ENCODE peak calls at places on chromosomes 2 and 18, in five cellular contexts. One of them, this sample, is unnamed. For H3K9me3, H3K36me3 and H3K4me1, the result is how much of the 10 kb centered on the place peaks cover.

GRCh38 chr2:191501390-191502168 is 176.4 kb upstream of the NABP1 start:
- DNase-seq in K562: no peak
- DNase-seq in heart left ventricle: no peak
- DNase-seq in uterus: no peak
- DNase-seq in kidney: no peak
- DNase-seq in this sample: peak

GRCh38 chr2:32947484-32948143 is 861 bp downstream of the LTBP1 start:
- DNase-seq in K562: peak
- DNase-seq in heart left ventricle: peak
- DNase-seq in uterus: peak
- DNase-seq in kidney: peak
- DNase-seq in this sample: peak

GRCh38 chr18:27871731-27872130 is 305.2 kb downstream of the CDH2 start:
- DNase-seq in K562: no peak
- DNase-seq in heart left ventricle: no peak
- DNase-seq in uterus: no peak
- DNase-seq in kidney: no peak
- DNase-seq in this sample: no peak

GRCh38 chr2:237901932-237902846 is 42.8 kb downstream of the RAMP1 start:
- DNase-seq in K562: no peak
- DNase-seq in heart left ventricle: no peak
- DNase-seq in uterus: peak
- DNase-seq in kidney: no peak
- DNase-seq in this sample: no peak

GRCh38 chr2:30155202-30155601 is 8.4 kb downstream of the YPEL5 start:
- DNase-seq in K562: no peak
- DNase-seq in heart left ventricle: no peak
- DNase-seq in uterus: no peak
- DNase-seq in kidney: no peak
- DNase-seq in this sample: no peak

GRCh38 chr2:100603945-100604633 is 41.3 kb downstream of the PDCL3 start:
- DNase-seq in K562: no peak
- DNase-seq in heart left ventricle: peak
- DNase-seq in uterus: no peak
- DNase-seq in kidney: no peak
- DNase-seq in this sample: peak

GRCh38 chr2:240225660-240226475 is 85.4 kb upstream of the OTOS start:
- DNase-seq in K562: no peak
- DNase-seq in heart left ventricle: peak
- DNase-seq in uterus: no peak
- DNase-seq in kidney: peak
- DNase-seq in this sample: no peak

GRCh38 chr2:16218651-16219050 is 278.3 kb downstream of the MYCN start:
- DNase-seq in K562: peak
- DNase-seq in heart left ventricle: no peak
- DNase-seq in uterus: no peak
- DNase-seq in kidney: no peak
- DNase-seq in this sample: no peak

GRCh38 chr2:223888251-223888650 is 50.9 kb upstream of the AP1S3 start:
- DNase-seq in K562: no peak
- DNase-seq in heart left ventricle: no peak
- DNase-seq in uterus: no peak
- DNase-seq in kidney: no peak
- DNase-seq in this sample: no peak

GRCh38 chr2:71129891-71130324 is at the start of gene MCEE:
- DNase-seq in K562: peak
- DNase-seq in heart left ventricle: peak
- DNase-seq in uterus: peak
- DNase-seq in kidney: peak
- DNase-seq in this sample: peak

GRCh38 chr2:1855150-1855549 is 110.8 kb upstream of the PXDN start:
- DNase-seq in K562: no peak
- DNase-seq in heart left ventricle: no peak
- DNase-seq in uterus: no peak
- DNase-seq in kidney: no peak
- DNase-seq in this sample: no peak

GRCh38 chr2:169806586-169806985 is 7.9 kb downstream of the SSB start:
- DNase-seq in K562: no peak
- DNase-seq in heart left ventricle: no peak
- DNase-seq in uterus: no peak
- DNase-seq in kidney: no peak
- DNase-seq in this sample: no peak

GRCh38 chr2:233267516-233268245 is 16.2 kb downstream of the ATG16L1 start:
- DNase-seq in K562: no peak
- DNase-seq in heart left ventricle: no peak
- DNase-seq in uterus: no peak
- DNase-seq in kidney: no peak
- DNase-seq in this sample: no peak

GRCh38 chr2:28904295-28904694 is 9.8 kb downstream of the WDR43 start:
- DNase-seq in K562: no peak
- DNase-seq in heart left ventricle: no peak
- DNase-seq in uterus: no peak
- DNase-seq in kidney: no peak
- DNase-seq in this sample: peak

GRCh38 chr18:944440-944839 is 39.8 kb downstream of the ADCYAP1 start:
- DNase-seq in K562: no peak
- DNase-seq in heart left ventricle: no peak
- DNase-seq in uterus: no peak
- DNase-seq in kidney: no peak
- DNase-seq in this sample: peak

GRCh38 chr18:8969639-8970378 is 132.7 kb upstream of the NDUFV2 start:
- DNase-seq in K562: no peak
- DNase-seq in heart left ventricle: no peak
- DNase-seq in uterus: no peak
- DNase-seq in kidney: no peak
- DNase-seq in this sample: peak

GRCh38 chr2:27717070-27717453 is 53.4 kb downstream of the SLC4A1AP start:
- DNase-seq in K562: no peak
- DNase-seq in heart left ventricle: peak
- DNase-seq in uterus: peak
- DNase-seq in kidney: no peak
- DNase-seq in this sample: peak

GRCh38 chr2:206584323-206585116 is 57.8 kb upstream of the FAM237A start:
- DNase-seq in K562: peak
- DNase-seq in heart left ventricle: no peak
- DNase-seq in uterus: no peak
- DNase-seq in kidney: no peak
- DNase-seq in this sample: no peak

GRCh38 chr2:23695214-23696162 is 231.4 kb downstream of the ATAD2B start:
- DNase-seq in K562: no peak
- DNase-seq in heart left ventricle: no peak
- DNase-seq in uterus: no peak
- DNase-seq in kidney: no peak
- DNase-seq in this sample: no peak

GRCh38 chr2:18976112-18976961 is 382.1 kb downstream of the OSR1 start:
- DNase-seq in K562: no peak
- DNase-seq in heart left ventricle: peak
- DNase-seq in uterus: peak
- DNase-seq in kidney: no peak
- DNase-seq in this sample: peak

GRCh38 chr2:66772618-66773017 is 337.7 kb downstream of the MEIS1 start:
- DNase-seq in K562: no peak
- DNase-seq in heart left ventricle: no peak
- DNase-seq in uterus: no peak
- DNase-seq in kidney: no peak
- DNase-seq in this sample: no peak

GRCh38 chr2:80304522-80304878 is at the start of gene LRRTM1:
- DNase-seq in K562: peak
- DNase-seq in heart left ventricle: peak
- DNase-seq in uterus: no peak
- DNase-seq in kidney: no peak
- DNase-seq in this sample: peak

GRCh38 chr2:182318466-182319309 is 108.1 kb downstream of the PDE1A start:
- DNase-seq in K562: no peak
- DNase-seq in heart left ventricle: no peak
- DNase-seq in uterus: no peak
- DNase-seq in kidney: no peak
- DNase-seq in this sample: peak

GRCh38 chr2:200356794-200357472 is 50.4 kb downstream of the SPATS2L start:
- DNase-seq in K562: no peak
- DNase-seq in heart left ventricle: no peak
- DNase-seq in uterus: no peak
- DNase-seq in kidney: no peak
- DNase-seq in this sample: peak

GRCh38 chr18:7173216-7173615 is 55.6 kb upstream of the LAMA1 start:
- DNase-seq in K562: no peak
- DNase-seq in heart left ventricle: no peak
- DNase-seq in uterus: no peak
- DNase-seq in kidney: no peak
- DNase-seq in this sample: no peak

GRCh38 chr18:13302611-13303267 is 84.2 kb downstream of the LDLRAD4 start:
- DNase-seq in K562: no peak
- DNase-seq in heart left ventricle: no peak
- DNase-seq in uterus: no peak
- DNase-seq in kidney: no peak
- DNase-seq in this sample: no peak

GRCh38 chr2:70678576-70679143 is 89.3 kb downstream of the ADD2 start:
- DNase-seq in K562: no peak
- DNase-seq in heart left ventricle: no peak
- DNase-seq in uterus: no peak
- DNase-seq in kidney: no peak
- DNase-seq in this sample: no peak

GRCh38 chr18:78106946-78107345 is 857.3 kb downstream of the GALR1 start:
- DNase-seq in K562: no peak
- DNase-seq in heart left ventricle: no peak
- DNase-seq in uterus: no peak
- DNase-seq in kidney: peak
- DNase-seq in this sample: no peak
- H3K9me3 ChIP-seq in K562: under half
- H3K9me3 ChIP-seq in heart left ventricle: under half
- H3K9me3 ChIP-seq in uterus: under half
- H3K9me3 ChIP-seq in kidney: under half
- H3K9me3 ChIP-seq in this sample: under half

GRCh38 chr2:203396667-203397066 is 68.5 kb downstream of the ABI2 start:
- DNase-seq in K562: peak
- DNase-seq in heart left ventricle: no peak
- DNase-seq in uterus: no peak
- DNase-seq in kidney: no peak
- DNase-seq in this sample: no peak

GRCh38 chr2:203395858-203396257 is 67.7 kb downstream of the ABI2 start:
- DNase-seq in K562: no peak
- DNase-seq in heart left ventricle: no peak
- DNase-seq in uterus: no peak
- DNase-seq in kidney: no peak
- DNase-seq in this sample: no peak

GRCh38 chr2:203404996-203405395 is 76.8 kb downstream of the ABI2 start:
- DNase-seq in K562: no peak
- DNase-seq in heart left ventricle: no peak
- DNase-seq in uterus: no peak
- DNase-seq in kidney: no peak
- DNase-seq in this sample: no peak

GRCh38 chr2:203399031-203399430 is 70.8 kb downstream of the ABI2 start:
- DNase-seq in K562: no peak
- DNase-seq in heart left ventricle: no peak
- DNase-seq in uterus: no peak
- DNase-seq in kidney: no peak
- DNase-seq in this sample: no peak

DNA sequence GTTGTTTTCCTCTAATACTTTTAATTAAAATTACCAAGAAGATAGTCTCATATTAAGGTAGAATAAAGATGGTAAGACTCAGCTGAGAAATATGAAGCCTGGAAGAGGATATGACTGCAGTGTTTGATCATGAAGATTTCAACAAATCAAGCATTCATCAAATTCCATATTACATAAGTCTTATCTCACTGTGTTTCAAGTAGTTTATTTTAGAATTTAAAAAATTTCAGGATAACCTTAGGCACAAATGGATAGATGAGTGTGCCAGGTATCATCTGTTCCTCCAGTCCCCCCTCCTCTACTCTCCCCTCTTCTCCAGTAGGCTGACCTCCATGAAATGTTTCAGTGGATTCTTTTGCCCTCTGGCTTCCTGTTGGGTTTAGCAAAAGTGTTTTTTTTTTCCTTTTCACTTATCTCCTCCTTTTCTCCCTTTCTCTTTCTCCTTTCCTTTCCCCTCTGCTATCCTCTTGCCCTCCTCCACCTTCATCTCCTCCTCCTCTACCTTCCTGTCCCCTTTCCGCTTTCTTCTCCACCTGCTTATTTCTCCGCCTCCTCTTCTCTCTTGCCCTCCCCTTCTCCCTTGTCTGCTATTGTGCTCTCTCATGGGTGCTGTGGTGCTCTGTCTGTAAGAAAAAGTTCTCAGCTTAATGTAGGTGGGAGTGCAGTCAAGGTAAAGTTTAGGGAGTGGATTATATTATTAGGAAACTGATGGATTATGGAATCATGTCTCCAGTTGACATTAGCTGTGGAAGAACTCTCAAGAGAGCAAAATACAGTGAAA is 72.8 kb downstream of the ABI2 start:
- DNase-seq in K562: no peak
- DNase-seq in heart left ventricle: no peak
- DNase-seq in uterus: no peak
- DNase-seq in kidney: no peak
- DNase-seq in this sample: no peak
- H3K36me3 ChIP-seq in K562: under half
- H3K36me3 ChIP-seq in heart left ventricle: half or more
- H3K36me3 ChIP-seq in uterus: under half
- H3K36me3 ChIP-seq in kidney: under half
- H3K36me3 ChIP-seq in this sample: under half

GRCh38 chr2:216189410-216189809 is 80.3 kb downstream of the XRCC5 start:
- DNase-seq in K562: no peak
- DNase-seq in heart left ventricle: no peak
- DNase-seq in uterus: no peak
- DNase-seq in kidney: no peak
- DNase-seq in this sample: no peak

GRCh38 chr2:216194561-216194960 is 85.4 kb downstream of the XRCC5 start:
- DNase-seq in K562: no peak
- DNase-seq in heart left ventricle: no peak
- DNase-seq in uterus: no peak
- DNase-seq in kidney: no peak
- DNase-seq in this sample: no peak

GRCh38 chr2:216192931-216193330 is 83.8 kb downstream of the XRCC5 start:
- DNase-seq in K562: no peak
- DNase-seq in heart left ventricle: no peak
- DNase-seq in uterus: no peak
- DNase-seq in kidney: no peak
- DNase-seq in this sample: no peak

GRCh38 chr2:216194013-216194412 is 84.9 kb downstream of the XRCC5 start:
- DNase-seq in K562: no peak
- DNase-seq in heart left ventricle: no peak
- DNase-seq in uterus: no peak
- DNase-seq in kidney: no peak
- DNase-seq in this sample: no peak

DNA sequence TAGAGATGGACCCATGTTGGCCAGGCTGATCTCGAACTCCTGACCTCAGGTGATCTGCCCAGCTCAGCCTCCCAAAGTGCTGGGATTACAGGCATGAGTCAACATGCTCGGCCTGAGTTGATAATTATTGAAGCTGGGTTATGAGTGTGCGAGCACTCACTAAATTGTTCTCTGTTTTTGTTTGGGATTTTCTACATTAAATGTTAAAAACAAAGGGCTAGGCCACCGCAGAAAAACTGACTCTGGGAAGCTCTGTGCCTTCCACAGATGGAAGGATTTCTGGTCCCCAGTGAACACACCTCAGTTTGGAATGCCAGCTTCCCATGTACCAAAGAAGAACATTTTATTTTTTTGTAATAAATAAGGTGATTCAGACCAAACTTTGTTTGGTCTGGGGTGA is 83.0 kb downstream of the XRCC5 start:
- DNase-seq in K562: no peak
- DNase-seq in heart left ventricle: no peak
- DNase-seq in uterus: no peak
- DNase-seq in kidney: no peak
- DNase-seq in this sample: no peak
- H3K4me1 ChIP-seq in K562: under half
- H3K4me1 ChIP-seq in heart left ventricle: under half
- H3K4me1 ChIP-seq in uterus: under half
- H3K4me1 ChIP-seq in kidney: under half
- H3K4me1 ChIP-seq in this sample: under half

GRCh38 chr2:60439219-60439974 is 114.1 kb downstream of the BCL11A start:
- DNase-seq in K562: peak
- DNase-seq in heart left ventricle: peak
- DNase-seq in uterus: no peak
- DNase-seq in kidney: peak
- DNase-seq in this sample: no peak
- H3K9me3 ChIP-seq in K562: under half
- H3K9me3 ChIP-seq in heart left ventricle: under half
- H3K9me3 ChIP-seq in uterus: under half
- H3K9me3 ChIP-seq in kidney: under half
- H3K9me3 ChIP-seq in this sample: under half